ENCODE peak calls at places on chromosomes 12 and 14, in seven cellular contexts. B is GM23338, P is choroid plexus epithelial cell, Q is mesothelial cell of epicardium, X is tibial artery, N is endothelial cell, C is fibroblast of lung. M is an unnamed sample.

GRCh38 chr12:114407566-114408411 is 1.8 kb upstream of the TBX5 start:
- DNase-seq in C (no peak), Q (no peak), P (no peak), X (no peak), B (peak), N (no peak), M (no peak)

GRCh38 chr12:13816394-13816793 is 165.0 kb downstream of the GRIN2B start:
- DNase-seq in B (peak), N (no peak), P (no peak), X (no peak), C (no peak), Q (no peak), M (no peak)

GRCh38 chr14:81127785-81128184 is 93.0 kb downstream of the GTF2A1 start:
- DNase-seq in X (no peak), P (peak), B (no peak), N (no peak), C (peak), Q (no peak), M (no peak)

GRCh38 chr12:80567391-80567790 is 123.4 kb downstream of the PTPRQ start:
- DNase-seq in N (no peak), Q (no peak), B (no peak), P (peak), X (no peak), C (peak), M (no peak)

GRCh38 chr12:7241404-7242005 is 52.0 kb downstream of the PEX5 start:
- DNase-seq in B (no peak), N (no peak), C (peak), Q (no peak), X (no peak), P (peak), M (no peak)

GRCh38 chr14:22252591-22253178 is 336.3 kb downstream of the DAD1 start:
- DNase-seq in B (no peak), X (peak), C (no peak), Q (no peak), N (no peak), P (peak), M (no peak)

GRCh38 chr12:92051441-92051840 is 94.2 kb downstream of the BTG1 start:
- DNase-seq in Q (no peak), P (no peak), N (no peak), B (no peak), X (no peak), C (peak), M (no peak)

GRCh38 chr14:104877806-104878550 is 12.9 kb downstream of the CEP170B start:
- DNase-seq in C (no peak), P (no peak), N (no peak), X (no peak), B (no peak), Q (peak), M (no peak)

GRCh38 chr14:35277179-35277578 is 15.0 kb upstream of the PSMA6 start:
- DNase-seq in X (no peak), B (peak), C (no peak), P (no peak), N (no peak), Q (no peak), M (no peak)

GRCh38 chr12:39798977-39799376 is 179.4 kb upstream of the ABCD2 start:
- DNase-seq in C (no peak), Q (no peak), X (no peak), N (no peak), B (no peak), P (no peak), M (no peak)

GRCh38 chr12:38664661-38665269 is 240.6 kb downstream of the CPNE8 start:
- DNase-seq in Q (no peak), P (peak), C (no peak), B (peak), X (no peak), N (peak), M (no peak)

DNA sequence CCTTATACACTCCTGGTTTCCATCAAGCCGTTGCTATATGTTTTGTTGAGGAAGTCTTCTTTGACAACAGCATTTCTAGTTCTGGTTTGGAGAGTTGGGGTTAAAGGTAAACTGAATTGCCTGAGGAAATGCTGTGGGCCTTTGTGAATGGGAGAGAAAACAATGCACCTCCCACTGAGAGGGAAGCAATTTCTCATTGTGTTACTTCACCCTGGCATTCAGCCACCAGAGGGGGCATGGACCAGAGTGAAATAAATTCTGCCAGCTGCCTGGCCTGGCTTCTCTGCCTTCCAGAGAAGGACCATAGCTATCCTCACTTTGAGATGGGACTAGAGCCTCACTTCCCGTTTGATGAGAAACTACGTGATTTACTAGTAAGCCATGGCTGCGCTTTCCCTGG is 475.3 kb downstream of the EGLN3 start:
- DNase-seq in X (no peak), B (peak), N (peak), P (peak), C (peak), Q (no peak), M (no peak)
- TF ChIP-seq CTCF in X (no peak), B (peak), N (peak), P (peak), C (no peak), Q (peak), M (peak)

DNA sequence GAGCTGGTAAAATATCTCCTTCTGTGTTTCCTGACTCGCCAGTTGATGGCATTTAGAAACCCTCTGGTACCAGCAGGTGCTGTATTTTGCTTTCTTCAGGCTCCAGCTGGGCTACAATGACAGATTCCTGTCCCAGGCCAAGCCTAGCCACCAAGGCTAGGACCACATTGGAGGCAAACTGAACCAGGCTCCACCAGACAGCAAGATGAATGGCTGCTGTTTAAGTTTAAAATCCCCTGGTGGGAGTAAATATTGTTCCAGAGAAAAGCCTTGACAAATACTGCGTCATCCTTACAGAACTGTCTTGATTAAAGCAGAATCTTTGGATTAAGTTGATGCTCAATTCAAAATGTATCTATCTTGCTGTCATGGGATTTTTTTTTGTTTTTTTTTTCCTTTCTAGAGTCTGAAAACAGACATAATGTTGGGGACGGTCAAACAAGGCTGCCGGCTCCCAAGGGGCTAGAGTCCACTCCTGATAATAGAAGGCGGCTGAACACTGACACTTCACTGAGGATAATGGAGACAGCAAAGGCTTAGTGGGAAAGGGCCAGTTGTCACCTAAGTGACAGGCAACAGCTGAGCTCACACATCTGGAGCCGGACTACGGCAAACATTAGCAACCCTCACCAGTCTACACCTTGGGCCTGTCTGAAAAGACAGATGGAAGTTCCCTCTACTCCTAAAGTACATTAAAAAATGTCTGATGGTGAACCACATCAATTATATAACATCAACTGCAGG is 1.8 kb downstream of the PRICKLE1 start:
- DNase-seq in N (no peak), B (no peak), Q (no peak), P (peak), C (no peak), X (no peak), M (no peak)
- TF ChIP-seq CTCF in N (no peak), B (no peak), Q (no peak), P (no peak), C (no peak), X (no peak), M (no peak)

GRCh38 chr12:93098077-93098476 is 169.0 kb upstream of the EEA1 start:
- DNase-seq in N (peak), Q (no peak), P (peak), X (no peak), C (no peak), B (peak), M (no peak)
- TF ChIP-seq CTCF in N (peak), Q (peak), P (peak), X (peak), C (peak), B (peak), M (peak)

GRCh38 chr12:132194556-132194955 is 50.3 kb downstream of the NOC4L start:
- DNase-seq in Q (no peak), N (no peak), C (no peak), P (no peak), X (no peak), B (no peak), M (no peak)

GRCh38 chr12:132196038-132196872 is 52.0 kb downstream of the NOC4L start:
- DNase-seq in P (peak), X (no peak), N (no peak), B (no peak), C (no peak), Q (no peak), M (no peak)

GRCh38 chr12:132191715-132192553 is 47.7 kb downstream of the NOC4L start:
- DNase-seq in X (no peak), P (no peak), B (no peak), C (no peak), Q (no peak), N (no peak), M (no peak)

GRCh38 chr12:132196873-132197390 is 52.7 kb downstream of the NOC4L start:
- DNase-seq in X (no peak), B (no peak), C (no peak), N (no peak), P (no peak), Q (no peak), M (no peak)

DNA sequence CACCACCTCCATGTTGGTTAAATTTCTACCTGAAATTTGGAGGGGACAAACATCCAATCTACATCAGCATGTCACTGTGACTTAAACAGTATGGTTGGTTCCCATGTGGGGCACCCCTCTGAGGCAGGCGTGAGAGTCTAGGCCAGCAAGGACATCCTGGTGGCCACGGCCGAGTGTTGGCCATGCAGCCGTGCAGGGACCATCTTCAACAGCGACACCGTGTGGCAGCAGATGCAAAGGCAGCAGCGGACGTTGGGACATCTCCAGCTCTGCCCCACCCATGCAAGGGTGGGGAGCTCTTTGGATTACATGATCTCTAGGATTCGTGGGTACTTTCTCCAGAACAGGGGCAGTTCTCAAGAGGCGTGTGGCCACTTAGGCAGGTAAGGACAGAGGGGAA is 49.8 kb downstream of the NOC4L start:
- DNase-seq in P (peak), Q (no peak), C (no peak), B (peak), N (no peak), X (no peak), M (no peak)
- TF ChIP-seq CTCF in P (peak), Q (peak), C (no peak), B (peak), N (peak), X (no peak), M (no peak)

DNA sequence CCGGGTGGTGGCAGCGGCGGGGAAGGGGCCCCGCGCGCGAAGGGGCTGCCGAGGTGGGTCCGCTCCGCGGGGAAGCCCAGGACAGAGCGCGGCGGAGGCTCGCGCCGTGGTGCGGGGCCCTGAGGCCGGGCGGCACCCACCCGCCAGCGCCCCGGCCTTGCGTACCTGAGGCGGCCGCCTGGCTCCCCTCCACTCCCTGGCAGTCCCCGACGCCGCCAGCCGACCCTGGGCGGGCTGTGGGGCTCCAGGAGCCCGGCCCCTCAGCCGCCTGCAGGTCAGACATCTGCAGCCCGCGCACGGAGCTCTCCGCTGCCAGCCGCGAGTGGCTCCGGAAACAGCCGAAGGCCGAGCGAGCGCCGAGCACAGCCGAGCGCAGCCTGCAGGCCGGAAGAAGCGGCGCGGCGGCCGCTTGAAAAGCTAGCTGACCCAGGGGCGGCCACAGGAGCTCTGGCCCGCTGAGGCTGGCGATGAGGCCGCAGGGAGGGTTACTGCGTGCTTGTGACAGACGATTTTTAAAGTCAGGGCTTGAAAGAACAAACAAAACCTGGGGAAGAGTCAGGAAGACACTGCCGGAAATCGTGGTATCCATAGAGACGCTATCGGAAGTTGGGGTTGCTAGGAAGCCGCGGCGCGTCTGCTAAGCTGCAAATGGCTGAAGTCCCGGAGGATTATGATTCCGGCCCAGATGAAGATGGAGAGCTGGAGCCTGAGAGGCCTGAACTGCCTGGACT is at the start of the genes SAMD15 and TMED8:
- DNase-seq in P (peak), N (peak), X (peak), Q (peak), C (peak), B (peak), M (peak)
- TF ChIP-seq CTCF in P (peak), N (no peak), X (peak), Q (no peak), C (peak), B (peak), M (peak)

DNA sequence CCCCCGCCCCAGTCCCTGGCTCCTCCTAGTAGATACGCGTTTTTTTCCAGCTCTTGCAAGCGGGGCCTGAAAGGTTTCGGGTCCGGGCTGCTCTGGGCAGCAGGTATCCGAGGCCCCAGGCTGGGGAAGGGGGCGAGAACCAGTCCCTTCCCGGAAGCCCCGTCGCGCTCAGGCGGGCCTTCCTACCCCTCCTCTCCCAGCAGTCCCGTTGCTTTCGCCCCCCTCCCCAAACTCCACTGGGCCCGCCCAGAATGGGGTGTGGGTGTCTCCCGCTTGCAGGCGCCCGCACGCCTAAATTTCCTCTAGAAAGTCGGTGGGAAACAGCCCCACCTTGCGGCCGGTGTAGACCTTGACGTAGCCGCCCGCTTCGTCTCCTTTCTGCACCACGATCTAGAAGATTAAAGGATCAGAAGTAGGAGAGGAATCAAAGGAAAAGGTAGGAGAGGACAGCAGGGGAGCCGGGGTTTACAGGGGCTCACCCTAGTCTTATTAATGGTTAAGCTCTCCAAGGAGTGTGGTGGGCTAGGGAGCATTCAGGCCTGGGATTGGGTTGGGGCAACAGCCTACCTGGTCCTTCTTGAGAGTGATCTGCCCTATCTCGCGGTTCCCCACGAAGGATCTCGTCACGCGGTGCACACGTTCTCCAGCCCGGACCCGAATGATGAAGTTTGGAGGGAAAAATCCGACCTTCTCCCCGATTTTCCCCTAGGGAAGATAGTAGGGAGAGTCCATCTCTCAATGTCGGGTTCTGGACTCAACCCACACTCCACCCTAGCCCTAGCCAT is 7.3 kb downstream of the STAC3 start:
- DNase-seq in C (peak), P (peak), N (peak), X (peak), B (peak), Q (peak), M (peak)
- TF ChIP-seq CTCF in C (peak), P (peak), N (peak), X (peak), B (peak), Q (peak), M (peak)

DNA sequence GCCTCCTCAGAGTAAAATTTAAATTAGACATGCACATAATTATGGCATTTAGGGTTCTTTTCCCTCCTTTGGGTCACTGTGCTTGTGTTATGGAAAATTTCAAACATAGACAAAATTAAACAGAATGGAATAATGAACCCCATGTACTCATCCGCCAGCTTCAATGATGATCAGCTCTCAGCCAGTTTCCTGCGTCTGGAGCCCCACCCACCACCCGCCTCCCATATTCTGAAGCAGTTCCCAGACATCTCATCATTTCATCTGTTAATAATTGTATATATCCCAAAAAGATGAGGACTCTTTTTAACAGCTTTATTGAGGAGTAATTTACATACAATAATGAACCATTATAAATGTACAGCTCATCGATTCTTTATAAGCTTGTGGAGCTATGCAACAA is 128.2 kb downstream of the EML1 start:
- DNase-seq in X (no peak), C (no peak), P (no peak), N (no peak), B (no peak), Q (no peak), M (no peak)
- TF ChIP-seq CTCF in X (no peak), C (no peak), P (no peak), N (no peak), B (no peak), Q (no peak), M (no peak)

DNA sequence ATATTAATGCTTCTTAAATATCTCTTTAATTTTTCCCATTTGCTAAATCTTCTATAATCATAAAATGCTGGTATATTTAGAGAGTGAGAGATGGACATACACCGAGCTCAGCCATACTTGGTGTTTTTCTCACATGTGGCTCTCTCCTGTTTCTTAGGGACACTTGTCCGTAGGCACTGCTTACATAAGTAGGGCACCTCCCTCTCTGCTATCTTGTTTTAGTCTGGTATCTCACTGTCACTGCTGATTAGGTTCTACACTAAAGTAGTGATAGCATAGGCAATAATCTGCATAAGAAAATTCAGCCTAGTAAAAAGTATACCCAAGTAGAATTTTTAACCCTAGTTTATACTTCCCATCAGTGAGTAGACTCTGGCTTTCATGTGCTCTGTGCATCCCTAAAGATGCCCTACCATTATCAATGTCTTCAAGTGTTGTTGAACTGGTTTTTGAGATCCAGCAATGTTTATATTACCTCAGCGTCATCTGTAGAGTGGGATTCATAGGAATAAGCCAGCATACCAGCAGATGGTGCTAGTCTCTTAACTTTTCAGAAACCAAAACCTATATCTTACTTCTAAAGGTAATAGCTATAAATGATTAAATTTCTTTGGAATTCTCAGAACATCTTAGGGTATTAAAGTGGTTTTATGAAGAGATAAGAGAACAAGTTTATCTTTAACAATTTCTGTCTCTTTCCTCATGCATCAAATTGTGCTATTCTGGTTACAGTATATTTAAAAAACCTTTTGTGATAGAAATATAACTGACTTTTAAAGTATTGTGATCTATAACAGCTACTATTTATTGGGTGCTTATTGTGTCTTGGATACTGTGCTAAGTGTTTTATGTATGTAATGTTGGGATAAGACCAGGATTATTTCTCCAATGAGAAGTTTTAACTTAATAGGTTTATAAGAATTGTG is 32.9 kb downstream of the ARID2 start:
- DNase-seq in B (peak), N (peak), X (no peak), P (peak), C (peak), Q (no peak), M (no peak)
- TF ChIP-seq CTCF in B (peak), N (no peak), X (peak), P (peak), C (peak), Q (no peak), M (peak)

GRCh38 chr12:107196681-107197080 is 103.3 kb upstream of the CRY1 start:
- DNase-seq in P (peak), C (peak), Q (no peak), X (no peak), N (no peak), B (no peak), M (no peak)
- TF ChIP-seq CTCF in P (no peak), C (no peak), Q (no peak), X (no peak), N (no peak), B (no peak), M (no peak)

M was measured in D721Med.